ENCODE peak calls at places on chromosomes 11 and 22, in six cellular contexts. T is HCT116, B is neural progenitor cell, P is GM23248, I is SK-N-SH, V is PC-3. K is an unnamed sample.

GRCh38 chr11:46679252-46680163 is 20.9 kb downstream of the ARHGAP1 start:
- DNase-seq in T (no peak), B (no peak), P (no peak), I (no peak), V (no peak), K (no peak)

GRCh38 chr11:134346101-134346975 is 14.6 kb downstream of the GLB1L2 start:
- DNase-seq in T (no peak), B (no peak), P (no peak), I (no peak), V (no peak), K (no peak)

GRCh38 chr22:36198936-36199616 is 2.5 kb downstream of the APOL4 start:
- DNase-seq in T (no peak), B (no peak), P (no peak), I (no peak), V (peak), K (no peak)

GRCh38 chr11:61045271-61045670 is 57.0 kb upstream of the CD5 start:
- DNase-seq in T (no peak), B (no peak), P (no peak), I (no peak), V (peak), K (no peak)

GRCh38 chr11:819943-820649 is 1.4 kb downstream of the PNPLA2 start:
- DNase-seq in T (peak), B (peak), P (peak), I (peak), V (peak), K (peak)

GRCh38 chr11:40401132-40401853 is 1058.2 kb downstream of the LRRC4C start:
- DNase-seq in T (no peak), B (no peak), P (no peak), I (no peak), V (no peak), K (no peak)

GRCh38 chr11:75400110-75400865 is 970 bp downstream of the RPS3 start:
- DNase-seq in T (no peak), B (no peak), P (peak), I (no peak), V (peak), K (peak)

GRCh38 chr11:120310875-120311274 is 14.2 kb upstream of the TLCD5 start:
- DNase-seq in T (no peak), B (no peak), P (no peak), I (no peak), V (no peak), K (no peak)

GRCh38 chr22:46596819-46597218 is 23.4 kb upstream of the GRAMD4 start:
- DNase-seq in T (peak), B (no peak), P (no peak), I (no peak), V (peak), K (no peak)

GRCh38 chr11:66015094-66015881 is 3.5 kb downstream of the CST6 start:
- DNase-seq in T (peak), B (no peak), P (peak), I (no peak), V (peak), K (no peak)

GRCh38 chr22:29108137-29108536 is 35.3 kb downstream of the KREMEN1 start:
- DNase-seq in T (peak), B (no peak), P (peak), I (no peak), V (peak), K (no peak)

GRCh38 chr11:122659676-122660571 is 4.4 kb downstream of the UBASH3B start:
- DNase-seq in T (no peak), B (no peak), P (no peak), I (no peak), V (no peak), K (no peak)

GRCh38 chr22:49305215-49305965 is 522.3 kb downstream of the BRD1 start:
- DNase-seq in T (peak), B (peak), P (peak), I (peak), V (peak), K (peak)

GRCh38 chr11:68012843-68013610 is 2.9 kb downstream of the ALDH3B1 start:
- DNase-seq in T (peak), B (no peak), P (peak), I (no peak), V (peak), K (peak)

GRCh38 chr11:77515483-77515882 is 41.6 kb upstream of the PAK1 start:
- DNase-seq in T (no peak), B (no peak), P (no peak), I (no peak), V (peak), K (no peak)

GRCh38 chr11:80122211-80122610 is 681.4 kb upstream of the TENM4 start:
- DNase-seq in T (no peak), B (no peak), P (no peak), I (no peak), V (no peak), K (no peak)

GRCh38 chr11:22459053-22459452 is 120.9 kb downstream of the SLC17A6 start:
- DNase-seq in T (no peak), B (no peak), P (peak), I (no peak), V (peak), K (no peak)

GRCh38 chr11:18384157-18384641 is 10.2 kb upstream of the LDHA start:
- DNase-seq in T (no peak), B (peak), P (peak), I (peak), V (peak), K (peak)

GRCh38 chr11:72641900-72642814 is 32.1 kb downstream of the PDE2A start:
- DNase-seq in T (no peak), B (peak), P (peak), I (peak), V (peak), K (peak)

GRCh38 chr11:69201048-69201365 is 45.3 kb downstream of the SMIM38 start:
- DNase-seq in T (no peak), B (no peak), P (no peak), I (no peak), V (no peak), K (no peak)

GRCh38 chr11:33388793-33389525 is 131.8 kb downstream of the HIPK3 start:
- DNase-seq in T (no peak), B (no peak), P (no peak), I (no peak), V (no peak), K (peak)

GRCh38 chr11:101880208-101880607 is 34.6 kb upstream of the CEP126 start:
- DNase-seq in T (peak), B (peak), P (peak), I (peak), V (peak), K (peak)

GRCh38 chr11:43393765-43394355 is 35.1 kb downstream of the TTC17 start:
- DNase-seq in T (no peak), B (no peak), P (no peak), I (no peak), V (no peak), K (no peak)

GRCh38 chr11:72712876-72713275 is 38.7 kb upstream of the PDE2A start:
- DNase-seq in T (no peak), B (no peak), P (no peak), I (peak), V (no peak), K (no peak)

GRCh38 chr11:71218789-71219499 is 33.4 kb downstream of the SHANK2 start:
- DNase-seq in T (no peak), B (no peak), P (no peak), I (no peak), V (no peak), K (no peak)

GRCh38 chr11:87453531-87454089 is 415.9 kb downstream of the TMEM135 start:
- DNase-seq in T (no peak), B (no peak), P (no peak), I (no peak), V (no peak), K (peak)

GRCh38 chr11:124753207-124753606 is 1.2 kb upstream of the VSIG2 start:
- DNase-seq in T (no peak), B (no peak), P (no peak), I (peak), V (no peak), K (no peak)

GRCh38 chr11:117641008-117641915 is 155.8 kb downstream of the DSCAML1 start:
- DNase-seq in T (no peak), B (no peak), P (no peak), I (no peak), V (no peak), K (no peak)

GRCh38 chr22:46815132-46815531 is 52.7 kb downstream of the TBC1D22A start:
- DNase-seq in T (no peak), B (no peak), P (no peak), I (no peak), V (no peak), K (no peak)

GRCh38 chr11:59545179-59546020 is 34.1 kb downstream of the OR4D9 start:
- DNase-seq in T (peak), B (no peak), P (no peak), I (no peak), V (no peak), K (no peak)

GRCh38 chr11:18065572-18065971 is 19.5 kb upstream of the TPH1 start:
- DNase-seq in T (no peak), B (no peak), P (no peak), I (no peak), V (no peak), K (no peak)

GRCh38 chr11:115581871-115582639 is 77.8 kb upstream of the CADM1 start:
- DNase-seq in T (no peak), B (peak), P (no peak), I (peak), V (no peak), K (no peak)

GRCh38 chr22:19766506-19767426 is 6.2 kb downstream of the TBX1 start:
- DNase-seq in T (peak), B (peak), P (peak), I (peak), V (no peak), K (peak)

GRCh38 chr11:45892856-45893255 is 7.4 kb downstream of the MAPK8IP1 start:
- DNase-seq in T (no peak), B (no peak), P (no peak), I (peak), V (no peak), K (no peak)

GRCh38 chr11:1048375-1049070 is 12.0 kb upstream of the MUC6 start:
- DNase-seq in T (no peak), B (no peak), P (no peak), I (peak), V (no peak), K (no peak)

GRCh38 chr11:8672346-8672745 is 10.1 kb downstream of the TRIM66 start:
- DNase-seq in T (no peak), B (no peak), P (no peak), I (no peak), V (no peak), K (no peak)

GRCh38 chr11:72441647-72442267 is 7.4 kb upstream of the CLPB start:
- DNase-seq in T (no peak), B (no peak), P (peak), I (no peak), V (no peak), K (no peak)

GRCh38 chr11:46388619-46389449 is 2.7 kb downstream of the CHRM4 start:
- DNase-seq in T (no peak), B (peak), P (no peak), I (no peak), V (no peak), K (no peak)

GRCh38 chr11:72338741-72339140 is 94.8 kb upstream of the PHOX2A start:
- DNase-seq in T (no peak), B (no peak), P (peak), I (no peak), V (peak), K (no peak)

GRCh38 chr22:41500303-41500702 is 31.4 kb downstream of the ACO2 start:
- DNase-seq in T (no peak), B (no peak), P (no peak), I (no peak), V (no peak), K (no peak)

GRCh38 chr22:41504397-41504796 is 35.5 kb downstream of the ACO2 start:
- DNase-seq in T (no peak), B (no peak), P (peak), I (no peak), V (no peak), K (no peak)

GRCh38 chr22:41499624-41500280 is 30.8 kb downstream of the ACO2 start:
- DNase-seq in T (no peak), B (no peak), P (no peak), I (no peak), V (no peak), K (no peak)

GRCh38 chr22:41498322-41498721 is 29.4 kb downstream of the ACO2 start:
- DNase-seq in T (no peak), B (no peak), P (peak), I (no peak), V (no peak), K (no peak)

DNA sequence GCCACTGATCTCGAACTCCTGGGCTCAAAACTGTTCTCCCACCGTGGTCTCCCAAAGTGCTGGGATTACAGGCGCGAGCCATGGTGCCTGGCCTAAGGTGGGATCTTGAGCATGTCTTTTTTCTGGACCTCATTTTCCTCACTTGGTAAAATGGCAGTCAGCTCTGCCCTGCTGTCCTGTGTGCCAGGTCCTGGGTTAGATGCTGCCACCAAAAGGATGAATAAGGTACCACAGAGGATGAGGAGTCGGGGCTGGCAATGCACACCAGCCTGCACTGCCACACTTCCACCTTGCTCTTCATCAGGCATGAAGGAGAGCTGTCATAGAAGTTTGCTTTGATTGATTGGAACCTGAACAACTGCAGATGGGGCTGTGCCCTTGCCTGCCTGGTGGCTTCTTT is 32.3 kb downstream of the ACO2 start:
- DNase-seq in T (no peak), B (peak), P (peak), I (peak), V (no peak), K (no peak)
- TF ChIP-seq EZH2phosphoT487 in T (no peak), B (no peak), P (no peak), I (no peak), V (no peak), K (no peak)

GRCh38 chr11:130369713-130370112 is 55.0 kb upstream of the ZBTB44 start:
- DNase-seq in T (no peak), B (no peak), P (no peak), I (no peak), V (no peak), K (no peak)
- H3K9ac ChIP-seq in T (no peak), B (no peak), P (no peak), I (no peak), V (no peak), K (no peak)

GRCh38 chr22:21041937-21042336 is 3.8 kb upstream of the LRRC74B start:
- DNase-seq in T (no peak), B (no peak), P (peak), I (no peak), V (peak), K (no peak)
- TF ChIP-seq EZH2phosphoT487 in T (no peak), B (no peak), P (no peak), I (no peak), V (no peak), K (no peak)

GRCh38 chr22:38870312-38870741 is 1.7 kb downstream of the CBX6 start:
- DNase-seq in T (peak), B (peak), P (peak), I (peak), V (peak), K (peak)
- H3K9ac ChIP-seq in T (peak), B (no peak), P (peak), I (no peak), V (peak), K (peak)